ENCODE peak calls at places on chromosomes 3 and 15, in eight cellular contexts. Y, K, Z, J, Q, S, U and P are unnamed samples.

GRCh38 chr3:197507081-197507480 is 48.7 kb downstream of the BDH1 start:
- DNase-seq in Y (no peak), K (no peak), Z (peak; percentile 49), J (no peak), Q (no peak), S (no peak), U (peak; percentile 2), P (no peak)

GRCh38 chr3:31892500-31892899 is 88.6 kb downstream of the OSBPL10 start:
- DNase-seq in Y (no peak), K (no peak), Z (no peak), J (no peak), Q (no peak), S (no peak), U (no peak), P (no peak)

GRCh38 chr3:189324538-189325138 is 152.9 kb downstream of the TPRG1 start:
- DNase-seq in Y (peak; percentile 94), K (peak; percentile 73), Z (no peak), J (no peak), Q (peak; percentile 89), S (peak; percentile 76), U (no peak), P (no peak)

GRCh38 chr15:74835312-74835823 is 7.6 kb downstream of the ULK3 start:
- DNase-seq in Y (no peak), K (peak; percentile 24), Z (peak; percentile 95), J (peak; percentile 66), Q (peak; percentile 80), S (peak; percentile 57), U (peak; percentile 90), P (peak; percentile 66)

GRCh38 chr15:65595960-65596359 is 15.0 kb downstream of the INTS14 start:
- DNase-seq in Y (no peak), K (no peak), Z (peak; percentile 64), J (no peak), Q (no peak), S (no peak), U (no peak), P (no peak)

GRCh38 chr3:154430014-154430413 is at the start of gene GPR149:
- DNase-seq in Y (no peak), K (no peak), Z (peak; percentile 9), J (no peak), Q (no peak), S (no peak), U (no peak), P (no peak)

GRCh38 chr3:46619845-46620778 is 7.8 kb downstream of the FAM240A start:
- DNase-seq in Y (no peak), K (no peak), Z (no peak), J (peak; percentile 36), Q (no peak), S (no peak), U (no peak), P (no peak)

GRCh38 chr3:20225769-20226168 is 39.8 kb upstream of the SGO1 start:
- DNase-seq in Y (peak; percentile 6), K (no peak), Z (peak; percentile 16), J (no peak), Q (no peak), S (no peak), U (no peak), P (peak; percentile 37)

GRCh38 chr3:64684715-64685261 is 3.0 kb downstream of the ADAMTS9 start:
- DNase-seq in Y (peak; percentile 10), K (no peak), Z (no peak), J (peak; percentile 28), Q (peak; percentile 53), S (no peak), U (peak; percentile 71), P (no peak)

GRCh38 chr3:66450389-66451022 is 50.3 kb downstream of the LRIG1 start:
- DNase-seq in Y (peak; percentile 76), K (no peak), Z (no peak), J (peak; percentile 68), Q (peak; percentile 81), S (peak; percentile 68), U (no peak), P (no peak)

GRCh38 chr3:161351330-161351729 is 20.0 kb downstream of the SPTSSB start:
- DNase-seq in Y (no peak), K (no peak), Z (no peak), J (no peak), Q (no peak), S (no peak), U (no peak), P (no peak)

GRCh38 chr3:34146596-34146995 is 348.2 kb downstream of the PDCD6IP start:
- DNase-seq in Y (no peak), K (no peak), Z (no peak), J (no peak), Q (no peak), S (no peak), U (no peak), P (no peak)

GRCh38 chr15:69160976-69161877 is 792 bp downstream of the GLCE start:
- DNase-seq in Y (no peak), K (peak; percentile 3), Z (peak; percentile 79), J (peak; percentile 35), Q (peak; percentile 70), S (no peak), U (peak; percentile 84), P (no peak)

GRCh38 chr15:82651708-82652107 is 4.5 kb upstream of the CPEB1 start:
- DNase-seq in Y (no peak), K (no peak), Z (no peak), J (no peak), Q (no peak), S (no peak), U (no peak), P (no peak)

GRCh38 chr15:83659011-83659811 is 5.3 kb downstream of the ADAMTSL3 start:
- DNase-seq in Y (no peak), K (no peak), Z (no peak), J (no peak), Q (no peak), S (no peak), U (no peak), P (no peak)

GRCh38 chr3:55167586-55168317 is 239.9 kb upstream of the LRTM1 start:
- DNase-seq in Y (peak; percentile 82), K (no peak), Z (no peak), J (no peak), Q (no peak), S (no peak), U (no peak), P (no peak)

GRCh38 chr3:29597376-29598008 is 316.6 kb downstream of the RBMS3 start:
- DNase-seq in Y (no peak), K (no peak), Z (no peak), J (no peak), Q (no peak), S (no peak), U (no peak), P (no peak)
- H3K4me1 ChIP-seq in Y (no peaks in the 10 kb centered on the region), K (no peaks in the 10 kb centered on the region), Z (peaks cover 9% of the 10 kb centered on the region), J (no peaks in the 10 kb centered on the region), Q (no peaks in the 10 kb centered on the region), S (no peaks in the 10 kb centered on the region), U (no peaks in the 10 kb centered on the region), P (no peaks in the 10 kb centered on the region)

DNA sequence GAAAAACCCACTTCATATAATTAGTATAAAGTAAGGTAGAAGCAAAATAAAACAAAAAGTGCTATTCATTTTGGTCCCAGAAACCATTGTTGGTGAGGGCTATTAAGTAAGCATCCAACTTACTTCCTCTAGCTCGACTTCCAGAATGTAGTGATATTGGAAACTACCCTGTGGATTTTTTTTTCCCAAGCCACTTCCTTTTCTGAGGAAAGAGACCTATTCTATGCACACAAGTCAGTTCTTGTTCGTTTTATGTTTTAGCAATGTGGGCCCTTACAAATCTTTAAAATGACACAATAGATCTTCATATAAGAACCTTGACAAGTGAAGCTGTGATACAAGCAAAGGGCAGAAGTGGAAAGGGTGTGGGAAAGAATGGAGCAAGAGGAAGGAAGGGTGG is 402.0 kb upstream of the TBL1XR1 start:
- DNase-seq in Y (no peak), K (no peak), Z (no peak), J (no peak), Q (no peak), S (no peak), U (no peak), P (no peak)
- H3K4me1 ChIP-seq in Y (peaks cover 25% of the 10 kb centered on the region), K (peaks cover 66% of the 10 kb centered on the region), Z (no peaks in the 10 kb centered on the region), J (peaks cover 72% of the 10 kb centered on the region), Q (peaks cover 3% of the 10 kb centered on the region), S (peaks cover 6% of the 10 kb centered on the region), U (peaks cover 34% of the 10 kb centered on the region), P (peaks cover 1% of the 10 kb centered on the region)

GRCh38 chr3:23950303-23950702 is 5.2 kb downstream of the NR1D2 start:
- DNase-seq in Y (no peak), K (no peak), Z (no peak), J (no peak), Q (no peak), S (no peak), U (no peak), P (no peak)
- H3K4me1 ChIP-seq in Y (peaks cover 19% of the 10 kb centered on the region), K (peaks cover 46% of the 10 kb centered on the region), Z (peaks cover 26% of the 10 kb centered on the region), J (peaks cover 77% of the 10 kb centered on the region), Q (peaks cover 5% of the 10 kb centered on the region), S (peaks cover 10% of the 10 kb centered on the region), U (peaks cover 21% of the 10 kb centered on the region), P (peaks cover 1% of the 10 kb centered on the region)

DNA sequence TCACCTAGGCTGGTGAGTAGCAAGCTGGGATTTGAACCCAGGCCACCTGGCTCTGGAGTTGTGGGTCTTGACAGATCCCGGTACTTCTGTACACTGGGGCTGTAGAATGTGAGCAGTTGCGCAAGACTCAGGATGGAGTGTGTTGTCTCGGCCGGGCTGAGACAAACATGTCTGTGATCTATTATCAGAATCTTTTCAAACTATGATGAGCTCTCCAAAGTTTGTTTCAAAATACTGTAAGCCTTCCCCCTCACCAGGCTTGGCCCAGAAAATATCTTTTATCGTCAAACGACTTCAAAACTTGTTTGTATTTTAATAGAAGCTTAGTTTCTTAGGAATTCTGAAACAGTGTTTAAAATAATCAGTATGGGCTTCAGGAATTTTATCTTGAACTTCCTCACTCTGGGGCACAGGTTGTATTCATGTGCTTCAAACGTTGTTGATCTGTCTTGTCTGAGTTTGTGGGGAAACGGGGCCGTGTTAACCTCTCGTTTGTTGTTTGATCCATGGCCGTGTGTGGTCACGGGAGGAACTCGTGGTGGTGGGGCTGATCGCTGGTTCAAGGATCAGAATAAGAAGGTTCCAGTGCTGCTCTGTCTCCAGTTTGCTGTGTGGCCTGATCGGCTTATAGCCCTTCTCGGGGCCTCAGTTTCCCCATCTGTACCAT is 40.3 kb upstream of the TFRC start:
- DNase-seq in Y (no peak), K (no peak), Z (no peak), J (no peak), Q (no peak), S (no peak), U (no peak), P (no peak)
- H3K4me1 ChIP-seq in Y (no peaks in the 10 kb centered on the region), K (peaks cover 26% of the 10 kb centered on the region), Z (no peaks in the 10 kb centered on the region), J (no peaks in the 10 kb centered on the region), Q (peaks cover under 1% of the 10 kb centered on the region), S (peaks cover 3% of the 10 kb centered on the region), U (peaks cover 6% of the 10 kb centered on the region), P (peaks cover 4% of the 10 kb centered on the region)

GRCh38 chr15:40340038-40340739 is 550 bp downstream of the CCDC9B start:
- DNase-seq in Y (peak; percentile 73), K (no peak), Z (peak; percentile 54), J (peak; percentile 66), Q (peak; percentile 71), S (no peak), U (no peak), P (no peak)
- H3K4me1 ChIP-seq in Y (peaks cover 71% of the 10 kb centered on the region), K (peaks cover 16% of the 10 kb centered on the region), Z (peaks cover 15% of the 10 kb centered on the region), J (peaks cover 66% of the 10 kb centered on the region), Q (peaks cover 29% of the 10 kb centered on the region), S (peaks cover 50% of the 10 kb centered on the region), U (peaks cover 32% of the 10 kb centered on the region), P (peaks cover 12% of the 10 kb centered on the region)

GRCh38 chr3:101851833-101852232 is 2.5 kb downstream of the NFKBIZ start:
- DNase-seq in Y (no peak), K (no peak), Z (no peak), J (no peak), Q (no peak), S (no peak), U (no peak), P (no peak)
- H3K4me1 ChIP-seq in Y (peaks cover 8% of the 10 kb centered on the region), K (peaks cover 39% of the 10 kb centered on the region), Z (peaks cover 11% of the 10 kb centered on the region), J (peaks cover 70% of the 10 kb centered on the region), Q (peaks cover 17% of the 10 kb centered on the region), S (peaks cover 9% of the 10 kb centered on the region), U (peaks cover 6% of the 10 kb centered on the region), P (peaks cover under 1% of the 10 kb centered on the region)

GRCh38 chr3:113559011-113559410 is 26.7 kb downstream of the SIDT1 start:
- DNase-seq in Y (no peak), K (no peak), Z (no peak), J (no peak), Q (no peak), S (no peak), U (no peak), P (no peak)
- H3K4me1 ChIP-seq in Y (peaks cover 4% of the 10 kb centered on the region), K (peaks cover 33% of the 10 kb centered on the region), Z (no peaks in the 10 kb centered on the region), J (peaks cover 3% of the 10 kb centered on the region), Q (peaks cover 5% of the 10 kb centered on the region), S (no peaks in the 10 kb centered on the region), U (no peaks in the 10 kb centered on the region), P (no peaks in the 10 kb centered on the region)